ENCODE peak calls at places on chromosomes 13 and 19, in nine cellular contexts. Q, C, K, O, E, H, N, J and G are unnamed samples.

GRCh38 chr13:96860829-96861228 is 133.4 kb downstream of the OXGR1 start:
- DNase-seq in Q (no peak), C (no peak), K (no peak), O (no peak), E (no peak), H (no peak), N (no peak), J (no peak), G (no peak)

GRCh38 chr13:101942038-101942437 is 459.8 kb downstream of the FGF14 start:
- DNase-seq in Q (peak), C (no peak), K (peak), O (peak), E (peak), H (peak), N (no peak), J (peak), G (no peak)

GRCh38 chr13:83423361-83423760 is 458.9 kb downstream of the SLITRK1 start:
- DNase-seq in Q (no peak), C (no peak), K (no peak), O (no peak), E (no peak), H (no peak), N (no peak), J (no peak), G (no peak)

GRCh38 chr13:110872768-110873638 is 41.9 kb downstream of the ANKRD10 start:
- DNase-seq in Q (peak), C (no peak), K (no peak), O (no peak), E (no peak), H (peak), N (no peak), J (no peak), G (no peak)

GRCh38 chr19:12913871-12914690 is 5.0 kb downstream of the SYCE2 start:
- DNase-seq in Q (peak), C (no peak), K (no peak), O (peak), E (no peak), H (no peak), N (peak), J (no peak), G (no peak)

GRCh38 chr13:73064991-73065390 is 6.2 kb downstream of the KLF5 start:
- DNase-seq in Q (no peak), C (no peak), K (no peak), O (no peak), E (no peak), H (no peak), N (no peak), J (no peak), G (no peak)

GRCh38 chr19:35161434-35161743 is 6.9 kb downstream of the FXYD5 start:
- DNase-seq in Q (no peak), C (no peak), K (no peak), O (no peak), E (no peak), H (no peak), N (no peak), J (no peak), G (no peak)

GRCh38 chr19:6038634-6039405 is 60.9 kb upstream of the RANBP3 start:
- DNase-seq in Q (no peak), C (no peak), K (peak), O (no peak), E (peak), H (no peak), N (peak), J (no peak), G (no peak)

GRCh38 chr19:43470288-43470687 is 4.9 kb upstream of the LYPD3 start:
- DNase-seq in Q (peak), C (no peak), K (no peak), O (peak), E (peak), H (no peak), N (peak), J (peak), G (no peak)

GRCh38 chr19:294819-295686 is 3.9 kb upstream of the PLPP2 start:
- DNase-seq in Q (peak), C (no peak), K (no peak), O (no peak), E (no peak), H (peak), N (peak), J (no peak), G (no peak)

GRCh38 chr13:94641432-94641941 is 39.8 kb downstream of the GPR180 start:
- DNase-seq in Q (no peak), C (peak), K (no peak), O (peak), E (peak), H (no peak), N (no peak), J (no peak), G (peak)

GRCh38 chr13:94610475-94610874 is 8.8 kb downstream of the GPR180 start:
- DNase-seq in Q (no peak), C (no peak), K (no peak), O (no peak), E (no peak), H (no peak), N (no peak), J (no peak), G (no peak)

GRCh38 chr13:29703421-29703820 is 107.9 kb upstream of the SLC7A1 start:
- DNase-seq in Q (no peak), C (no peak), K (no peak), O (no peak), E (no peak), H (no peak), N (no peak), J (no peak), G (no peak)

GRCh38 chr13:37716796-37717195 is 118.2 kb upstream of the POSTN start:
- DNase-seq in Q (no peak), C (no peak), K (no peak), O (no peak), E (no peak), H (no peak), N (no peak), J (no peak), G (no peak)

GRCh38 chr13:75787249-75787940 is 151.3 kb downstream of the LMO7 start:
- DNase-seq in Q (no peak), C (peak), K (no peak), O (peak), E (peak), H (no peak), N (no peak), J (no peak), G (peak)

GRCh38 chr19:49866933-49867782 is at the start of gene PNKP:
- DNase-seq in Q (peak), C (peak), K (peak), O (peak), E (peak), H (peak), N (peak), J (peak), G (no peak)

GRCh38 chr13:107864543-107865460 is 350.5 kb downstream of the LIG4 start:
- DNase-seq in Q (peak), C (no peak), K (no peak), O (peak), E (peak), H (peak), N (no peak), J (peak), G (no peak)

GRCh38 chr13:75368167-75368566 is 113.8 kb downstream of the TBC1D4 start:
- DNase-seq in Q (no peak), C (peak), K (no peak), O (peak), E (peak), H (no peak), N (no peak), J (no peak), G (peak)